ENCODE peak calls at places on chromosomes 7 and 10, in seven cellular contexts. F is fibroblast of pulmonary artery; G is heart right ventricle; P is activated naive CD8-positive, alpha-beta T cell treated with anti-CD3 and anti-CD28 coated beads for 36 hours; S is NCI-H1105; Y is naive thymus-derived CD8-positive, alpha-beta T cell; B is dermis blood vessel endothelial cell. U is an unnamed sample.

GRCh38 chr10:88281592-88282268 is 301.4 kb downstream of the RNLS start:
- DNase-seq in F (peak; percentile 90), G (no peak), P (no peak), S (no peak), Y (no peak), B (peak; percentile 11), U (no peak)

GRCh38 chr7:1512781-1513656 is 8.8 kb upstream of the INTS1 start:
- DNase-seq in F (peak; percentile 63), G (peak; percentile 86), P (peak; percentile 60), S (no peak), Y (peak; percentile 40), B (peak; percentile 70), U (peak; percentile 84)

GRCh38 chr10:18233775-18234174 is 93.6 kb downstream of the CACNB2 start:
- DNase-seq in F (no peak), G (peak; percentile 66), P (no peak), S (no peak), Y (no peak), B (no peak), U (no peak)

GRCh38 chr10:87589653-87590052 is 70.0 kb upstream of the PAPSS2 start:
- DNase-seq in F (no peak), G (no peak), P (no peak), S (no peak), Y (no peak), B (no peak), U (no peak)

GRCh38 chr10:43854042-43854441 is 205.4 kb upstream of the ZNF32 start:
- DNase-seq in F (peak; percentile 34), G (peak; percentile 54), P (no peak), S (no peak), Y (no peak), B (no peak), U (no peak)

GRCh38 chr10:103853428-103854264 is 1.7 kb downstream of the SH3PXD2A start:
- DNase-seq in F (no peak), G (no peak), P (no peak), S (no peak), Y (no peak), B (peak; percentile 47), U (no peak)

GRCh38 chr7:92057375-92057774 is 76.9 kb downstream of the CYP51A1 start:
- DNase-seq in F (no peak), G (no peak), P (no peak), S (no peak), Y (no peak), B (no peak), U (no peak)

GRCh38 chr7:148856035-148856881 is 27.8 kb downstream of the EZH2 start:
- DNase-seq in F (peak; percentile 47), G (peak; percentile 29), P (peak; percentile 34), S (no peak), Y (peak; percentile 38), B (peak; percentile 70), U (peak; percentile 39)

GRCh38 chr7:87140271-87140748 is 11.9 kb upstream of the DMTF1 start:
- DNase-seq in F (peak; percentile 21), G (no peak), P (no peak), S (no peak), Y (no peak), B (no peak), U (no peak)

GRCh38 chr7:28093617-28094232 is 86.9 kb downstream of the JAZF1 start:
- DNase-seq in F (peak; percentile 80), G (peak; percentile 57), P (peak; percentile 47), S (peak; percentile 79), Y (peak; percentile 18), B (peak; percentile 80), U (peak; percentile 54)

GRCh38 chr7:1694981-1695511 is 25.0 kb downstream of the ELFN1 start:
- DNase-seq in F (no peak), G (no peak), P (no peak), S (no peak), Y (no peak), B (no peak), U (no peak)

GRCh38 chr7:17651926-17652385 is 288.3 kb downstream of the SNX13 start:
- DNase-seq in F (peak; percentile 90), G (peak; percentile 52), P (no peak), S (no peak), Y (no peak), B (peak; percentile 15), U (no peak)

GRCh38 chr10:74262856-74263255 is 111.8 kb downstream of the ADK start:
- DNase-seq in F (no peak), G (no peak), P (no peak), S (no peak), Y (no peak), B (no peak), U (no peak)

GRCh38 chr7:767941-768729 is 41.1 kb upstream of the PRKAR1B start:
- DNase-seq in F (peak; percentile 69), G (no peak), P (no peak), S (peak; percentile 99), Y (no peak), B (peak; percentile 76), U (no peak)

GRCh38 chr7:2040201-2040892 is 192.4 kb downstream of the MAD1L1 start:
- DNase-seq in F (no peak), G (no peak), P (no peak), S (no peak), Y (no peak), B (no peak), U (no peak)

GRCh38 chr10:78199759-78200158 is 166.1 kb downstream of the RPS24 start:
- DNase-seq in F (no peak), G (no peak), P (no peak), S (peak; percentile 31), Y (no peak), B (no peak), U (no peak)

GRCh38 chr7:77995717-77996116 is 197.1 kb downstream of the PHTF2 start:
- DNase-seq in F (no peak), G (no peak), P (no peak), S (no peak), Y (no peak), B (no peak), U (no peak)

GRCh38 chr7:131509781-131510180 is 46.6 kb downstream of the PODXL start:
- DNase-seq in F (no peak), G (no peak), P (no peak), S (no peak), Y (no peak), B (no peak), U (no peak)

GRCh38 chr7:128100225-128100948 is 69.2 kb upstream of the LRRC4 start:
- DNase-seq in F (no peak), G (no peak), P (no peak), S (no peak), Y (no peak), B (no peak), U (no peak)

GRCh38 chr10:127976701-127977367 is 69.9 kb downstream of the PTPRE start:
- DNase-seq in F (no peak), G (no peak), P (no peak), S (no peak), Y (no peak), B (peak; percentile 58), U (no peak)

GRCh38 chr10:80612261-80612660 is 74.6 kb downstream of the SH2D4B start:
- DNase-seq in F (no peak), G (no peak), P (no peak), S (peak; percentile 66), Y (no peak), B (no peak), U (no peak)

GRCh38 chr7:28573751-28574295 is 161.5 kb downstream of the CREB5 start:
- DNase-seq in F (peak; percentile 26), G (no peak), P (no peak), S (peak; percentile 68), Y (no peak), B (no peak), U (no peak)

U was measured in DND-41.